ENCODE peak calls at places on chromosomes 4 and X, in five cellular contexts. U, M, D, Q and T are unnamed samples.

GRCh38 chr4:118774989-118775388 is 60.9 kb downstream of the SEC24D start:
- DNase-seq in U (no peak), Q (no peak), M (no peak), D (peak), T (no peak)

GRCh38 chrX:30343206-30343605 is 34.0 kb upstream of the NR0B1 start:
- DNase-seq in M (no peak), U (no peak), D (no peak), Q (no peak), T (peak)

GRCh38 chr4:69888336-69888735 is 28.4 kb upstream of the SULT1E1 start:
- DNase-seq in M (no peak), U (no peak), D (peak), Q (no peak), T (no peak)

GRCh38 chr4:147056951-147057630 is 111.4 kb upstream of the TTC29 start:
- DNase-seq in U (no peak), Q (no peak), D (no peak), M (no peak), T (no peak)

GRCh38 chr4:41432889-41433288 is 105.1 kb upstream of the LIMCH1 start:
- DNase-seq in U (no peak), Q (no peak), D (peak), M (no peak), T (peak)

GRCh38 chr4:128393111-128393704 is 105.6 kb upstream of the PGRMC2 start:
- DNase-seq in D (no peak), M (no peak), U (peak), Q (no peak), T (no peak)

GRCh38 chrX:117990438-117990837 is 126.2 kb downstream of the KLHL13 start:
- DNase-seq in M (no peak), U (no peak), Q (no peak), D (peak), T (no peak)

GRCh38 chr4:90689739-90690138 is 562.5 kb downstream of the CCSER1 start:
- DNase-seq in Q (no peak), M (no peak), D (peak), U (no peak), T (no peak)

GRCh38 chrX:130082244-130083106 is 27.8 kb downstream of the ELF4 start:
- DNase-seq in D (no peak), M (peak), U (peak), Q (peak), T (no peak)

GRCh38 chr4:164538061-164538460 is 215.9 kb upstream of the SMIM31 start:
- DNase-seq in U (no peak), D (no peak), Q (no peak), M (no peak), T (no peak)

GRCh38 chr4:112145820-112146813 is 863 bp downstream of the FAM241A start:
- DNase-seq in Q (peak), D (peak), U (peak), M (peak), T (peak)

GRCh38 chr4:177309525-177310371 is at the start of gene NEIL3:
- DNase-seq in M (peak), U (peak), D (peak), Q (peak), T (peak)

GRCh38 chrX:45505214-45505613 is 304.5 kb upstream of the DIPK2B start:
- DNase-seq in D (peak), Q (no peak), U (peak), M (no peak), T (no peak)

GRCh38 chr4:88159137-88159725 is 792 bp upstream of the ABCG2 start:
- DNase-seq in U (peak), Q (no peak), M (peak), D (no peak), T (peak)

GRCh38 chr4:108830509-108831244 is 67.8 kb upstream of the ETNPPL start:
- DNase-seq in D (no peak), U (no peak), Q (no peak), M (peak), T (no peak)

GRCh38 chrX:4762196-4762595 is 1048.7 kb upstream of the PRKX start:
- DNase-seq in Q (no peak), D (no peak), M (no peak), U (no peak), T (no peak)

GRCh38 chrX:100083146-100083715 is 326.8 kb downstream of the PCDH19 start:
- DNase-seq in U (no peak), D (peak), M (no peak), Q (no peak), T (no peak)

GRCh38 chr4:150078996-150079581 is 844 bp downstream of the DCLK2 start:
- DNase-seq in Q (no peak), U (peak), M (peak), D (peak), T (peak)

GRCh38 chr4:165433529-165433928 is 54.7 kb downstream of the CPE start:
- DNase-seq in M (no peak), U (no peak), D (no peak), Q (no peak), T (no peak)

GRCh38 chrX:26918633-26919032 is 544.5 kb downstream of the PPP4R3C start:
- DNase-seq in U (no peak), Q (no peak), M (no peak), D (peak), T (peak)

GRCh38 chr4:33226133-33226532 is 2506.0 kb downstream of the PCDH7 start:
- DNase-seq in U (no peak), Q (no peak), M (no peak), D (no peak), T (no peak)

GRCh38 chr4:183533698-183534097 is 28.8 kb downstream of the ING2 start:
- DNase-seq in M (no peak), D (no peak), U (no peak), Q (no peak), T (no peak)

GRCh38 chrX:48487362-48487785 is 11.4 kb downstream of the FTSJ1 start:
- DNase-seq in M (no peak), Q (no peak), D (peak), U (no peak), T (no peak)

GRCh38 chrX:130228871-130229270 is 39.8 kb downstream of the ZNF280C start:
- DNase-seq in Q (no peak), M (no peak), D (no peak), U (no peak), T (no peak)

GRCh38 chr4:19615086-19615689 is 636.5 kb upstream of the SLIT2 start:
- DNase-seq in Q (no peak), D (peak), M (no peak), U (no peak), T (no peak)

GRCh38 chr4:105243446-105243845 is 96.8 kb downstream of the TET2 start:
- DNase-seq in M (no peak), D (no peak), U (no peak), Q (no peak), T (no peak)

GRCh38 chrX:68896581-68896980 is 67.8 kb downstream of the EFNB1 start:
- DNase-seq in D (no peak), U (no peak), Q (no peak), M (no peak), T (no peak)

GRCh38 chrX:39731390-39731680 is 366.4 kb downstream of the BCOR start:
- DNase-seq in D (no peak), M (no peak), Q (no peak), U (no peak), T (no peak)

GRCh38 chr4:184510431-184510830 is 36.1 kb upstream of the IRF2 start:
- DNase-seq in M (no peak), U (no peak), D (no peak), Q (no peak), T (no peak)

GRCh38 chrX:100407147-100407783 is 2.8 kb downstream of the PCDH19 start:
- DNase-seq in Q (no peak), U (no peak), D (no peak), M (no peak), T (no peak)

GRCh38 chr4:120692964-120693363 is 229.6 kb downstream of the PRDM5 start:
- DNase-seq in D (peak), M (no peak), U (peak), Q (no peak), T (no peak)

GRCh38 chr4:24105183-24106039 is 215.6 kb upstream of the PPARGC1A start:
- DNase-seq in U (peak), M (no peak), D (peak), Q (no peak), T (no peak)

GRCh38 chr4:5470318-5470889 is 238.0 kb downstream of the EVC2 start:
- DNase-seq in U (peak), M (no peak), D (no peak), Q (no peak), T (peak)

GRCh38 chr4:81039351-81040174 is 9.1 kb downstream of the BMP3 start:
- DNase-seq in Q (no peak), D (no peak), U (no peak), M (peak), T (no peak)

GRCh38 chrX:109537324-109537665 is 651 bp downstream of the NXT2 start:
- DNase-seq in U (no peak), D (peak), Q (no peak), M (no peak), T (no peak)

GRCh38 chr4:1939664-1940509 is 68.7 kb downstream of the NSD2 start:
- DNase-seq in U (peak), M (no peak), D (peak), Q (no peak), T (no peak)

GRCh38 chr4:127425911-127426310 is 206.8 kb upstream of the INTU start:
- DNase-seq in U (no peak), Q (no peak), M (no peak), D (no peak), T (peak)

GRCh38 chr4:90979551-90979950 is 852.4 kb downstream of the CCSER1 start:
- DNase-seq in U (no peak), M (no peak), D (no peak), Q (no peak), T (no peak)

GRCh38 chr4:40629401-40630334 is at the start of gene RBM47:
- DNase-seq in U (peak), M (peak), Q (peak), D (peak), T (peak)

DNA sequence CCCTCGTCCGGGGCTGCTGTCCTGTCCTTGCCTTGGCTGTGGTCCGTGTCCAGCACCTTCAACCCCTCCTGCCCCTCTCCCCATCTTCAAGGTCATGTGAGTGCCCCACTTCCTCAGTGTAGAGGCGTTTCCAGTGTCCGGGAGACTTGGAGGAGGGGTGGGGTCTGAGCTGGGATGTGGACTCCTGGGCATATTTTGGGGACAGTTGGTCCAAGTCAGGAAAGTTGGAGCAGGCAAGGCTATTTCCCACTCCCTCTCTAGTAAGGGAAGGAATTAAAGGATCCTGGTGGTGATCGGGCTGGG is 3.0 kb downstream of the PCGF3 start:
- DNase-seq in M (no peak), U (no peak), D (no peak), Q (no peak), T (no peak)
- H3K4me3 ChIP-seq in M (peak), U (no peak), D (no peak), Q (no peak), T (peak)

GRCh38 chrX:135543924-135544323 is 23.5 kb downstream of the INTS6L start:
- DNase-seq in D (no peak), M (no peak), U (no peak), Q (peak), T (peak)
- TF ChIP-seq CTCF in D (peak), M (no peak), U (no peak), Q (peak), T (peak)

DNA sequence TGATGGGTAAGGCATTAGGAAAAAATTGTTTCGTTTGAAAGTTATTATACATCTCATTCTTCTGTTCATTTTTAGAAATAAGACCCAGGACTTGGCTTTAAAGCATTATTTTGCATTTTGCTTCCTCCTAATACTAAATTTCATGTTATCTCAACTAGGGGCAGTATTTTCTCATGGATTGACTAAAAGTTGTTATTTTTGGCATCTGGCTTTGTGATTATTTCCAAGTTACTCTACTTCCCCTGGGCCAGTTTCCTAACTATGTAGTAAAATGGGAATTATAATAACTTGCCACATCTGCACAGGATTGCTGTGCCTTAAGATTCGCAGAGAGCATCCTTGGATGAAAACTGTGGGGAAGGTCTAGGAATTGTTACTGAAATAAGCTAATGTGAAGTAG is 3.0 kb downstream of the RBPJ start:
- DNase-seq in D (no peak), U (peak), Q (no peak), M (no peak), T (no peak)
- H3K4me3 ChIP-seq in D (no peak), U (peak), Q (no peak), M (no peak), T (peak)

DNA sequence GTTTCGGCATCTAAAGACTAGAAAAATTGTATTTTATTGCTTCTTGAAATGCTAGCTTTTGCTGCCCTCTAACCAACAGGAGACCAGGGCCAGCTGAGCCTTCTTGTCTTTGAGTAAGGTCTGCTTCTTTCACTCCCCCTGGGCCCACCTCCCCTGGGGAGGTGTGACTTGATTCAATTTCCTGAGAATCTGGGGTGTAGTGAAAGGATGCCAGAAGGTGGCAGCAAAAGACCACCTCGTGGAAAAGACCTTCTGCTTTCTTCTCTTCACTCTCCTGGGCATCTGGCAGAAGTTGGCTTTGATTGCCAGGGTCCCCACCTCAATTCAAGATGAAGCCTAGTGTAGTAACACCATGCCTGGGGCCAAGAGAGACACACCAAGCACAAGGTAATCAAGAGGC is 96.5 kb upstream of the MAOA start:
- DNase-seq in M (no peak), D (peak), Q (peak), U (no peak), T (peak)
- TF ChIP-seq CTCF in M (peak), D (peak), Q (no peak), U (peak), T (peak)

DNA sequence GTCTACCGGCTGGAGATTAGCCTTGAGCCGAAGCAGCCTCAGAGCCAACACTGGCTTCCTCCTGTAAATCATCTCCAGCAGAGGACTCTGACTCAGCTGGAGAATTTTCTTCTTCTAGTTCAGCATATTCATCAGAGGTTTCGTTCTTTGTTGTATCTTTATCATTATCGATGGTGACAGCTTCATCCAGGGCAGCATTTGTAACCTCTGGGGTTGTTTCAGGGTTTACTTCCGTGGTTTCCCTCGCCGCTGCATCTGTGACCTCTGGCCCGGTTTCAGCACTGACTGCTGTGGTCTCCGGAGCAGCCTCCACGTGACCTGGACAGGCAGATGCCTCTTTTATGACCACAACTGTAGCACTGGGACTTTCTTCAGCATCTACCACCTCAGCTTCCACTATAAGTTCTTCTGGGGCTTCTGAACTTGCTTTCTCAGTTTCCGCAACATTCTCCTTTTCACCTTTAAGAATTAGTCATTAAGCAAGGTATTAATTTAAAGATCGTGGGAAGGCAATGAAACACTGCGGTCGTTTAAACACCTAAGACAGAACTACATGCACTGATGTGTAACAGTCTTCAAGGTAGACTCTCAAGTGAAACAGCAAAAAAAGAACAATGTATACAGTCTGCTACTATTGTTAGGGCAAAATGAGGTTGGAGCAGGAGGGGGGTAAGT is 13.3 kb downstream of the MGARP start:
- DNase-seq in Q (peak), D (no peak), U (peak), M (peak), T (peak)
- H3K4me3 ChIP-seq in Q (peak), D (peak), U (peak), M (peak), T (peak)

DNA sequence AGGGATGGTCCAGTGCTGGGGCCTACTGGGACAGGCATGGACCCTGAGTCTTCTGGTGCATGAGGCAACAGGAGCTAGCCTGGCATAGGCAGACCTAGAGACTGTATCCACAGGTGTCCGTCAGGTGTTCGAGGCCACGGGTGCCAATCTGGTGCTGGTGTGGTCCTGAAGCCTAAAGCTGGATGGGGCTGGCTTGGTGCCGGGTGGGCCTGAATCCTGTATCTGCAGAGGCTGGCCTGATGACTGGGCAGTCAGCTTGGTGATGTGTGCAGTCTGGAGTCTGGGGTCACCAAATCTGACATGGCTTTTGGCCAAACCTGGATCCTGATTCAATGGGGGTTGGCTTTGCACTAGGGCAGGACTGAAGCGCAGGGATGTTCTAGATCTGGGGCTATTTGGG is 269.8 kb upstream of the GRIA3 start:
- DNase-seq in M (no peak), Q (no peak), D (no peak), U (no peak), T (no peak)
- TF ChIP-seq CTCF in M (no peak), Q (no peak), D (no peak), U (no peak), T (no peak)